ENCODE peak calls at places on chromosomes 7 and 10, in ten cellular contexts. B is body of pancreas; W is fibroblast of lung; U is esophagus squamous epithelium; S is left lung; L is naive thymus-derived CD4-positive, alpha-beta T cell; I is GM23248; M is uterus; O is stomach; Z is CD8-positive, alpha-beta T cell. J is an unnamed sample.

GRCh38 chr10:78306358-78306757 is 272.7 kb downstream of the RPS24 start:
- DNase-seq in B (no peak), W (no peak), U (no peak), S (no peak), L (no peak), I (no peak), M (no peak), O (no peak), Z (no peak), J (no peak)

GRCh38 chr7:108384721-108385483 is 71.3 kb downstream of the NRCAM start:
- DNase-seq in B (no peak), W (no peak), U (no peak), S (no peak), L (no peak), I (no peak), M (no peak), O (no peak), Z (no peak), J (no peak)

GRCh38 chr10:131090761-131091661 is 220.5 kb downstream of the TCERG1L start:
- DNase-seq in B (peak; percentile 62), W (no peak), U (no peak), S (no peak), L (no peak), I (no peak), M (no peak), O (no peak), Z (no peak), J (no peak)

GRCh38 chr10:35577915-35578607 is 27.1 kb upstream of the GJD4 start:
- DNase-seq in B (no peak), W (no peak), U (no peak), S (no peak), L (no peak), I (peak; percentile 46), M (no peak), O (no peak), Z (no peak), J (no peak)

GRCh38 chr10:75097666-75098285 is 13.7 kb upstream of the SAMD8 start:
- DNase-seq in B (no peak), W (peak; percentile 40), U (no peak), S (no peak), L (no peak), I (peak; percentile 52), M (no peak), O (no peak), Z (no peak), J (no peak)

GRCh38 chr7:65449505-65449852 is 75.8 kb downstream of the ZNF92 start:
- DNase-seq in B (no peak), W (no peak), U (no peak), S (no peak), L (no peak), I (no peak), M (peak; percentile 49), O (no peak), Z (no peak), J (no peak)

GRCh38 chr7:22127835-22128527 is 182.3 kb upstream of the CDCA7L start:
- DNase-seq in B (no peak), W (no peak), U (no peak), S (no peak), L (no peak), I (peak; percentile 24), M (no peak), O (no peak), Z (no peak), J (no peak)

GRCh38 chr7:133783276-133783675 is 343.9 kb upstream of the LRGUK start:
- DNase-seq in B (no peak), W (peak; percentile 36), U (no peak), S (no peak), L (no peak), I (no peak), M (no peak), O (no peak), Z (no peak), J (no peak)

GRCh38 chr10:61628875-61629513 is 33.7 kb upstream of the CABCOCO1 start:
- DNase-seq in B (no peak), W (peak; percentile 92), U (no peak), S (no peak), L (no peak), I (peak; percentile 94), M (peak; percentile 31), O (no peak), Z (no peak), J (no peak)

GRCh38 chr10:61627266-61627665 is 35.5 kb upstream of the CABCOCO1 start:
- DNase-seq in B (no peak), W (peak; percentile 50), U (no peak), S (no peak), L (no peak), I (peak; percentile 60), M (no peak), O (no peak), Z (no peak), J (no peak)

GRCh38 chr10:61626209-61626608 is 36.5 kb upstream of the CABCOCO1 start:
- DNase-seq in B (no peak), W (no peak), U (no peak), S (no peak), L (no peak), I (no peak), M (no peak), O (no peak), Z (no peak), J (no peak)

GRCh38 chr10:61629594-61629993 is 33.1 kb upstream of the CABCOCO1 start:
- DNase-seq in B (no peak), W (no peak), U (no peak), S (no peak), L (no peak), I (no peak), M (no peak), O (no peak), Z (no peak), J (no peak)

DNA sequence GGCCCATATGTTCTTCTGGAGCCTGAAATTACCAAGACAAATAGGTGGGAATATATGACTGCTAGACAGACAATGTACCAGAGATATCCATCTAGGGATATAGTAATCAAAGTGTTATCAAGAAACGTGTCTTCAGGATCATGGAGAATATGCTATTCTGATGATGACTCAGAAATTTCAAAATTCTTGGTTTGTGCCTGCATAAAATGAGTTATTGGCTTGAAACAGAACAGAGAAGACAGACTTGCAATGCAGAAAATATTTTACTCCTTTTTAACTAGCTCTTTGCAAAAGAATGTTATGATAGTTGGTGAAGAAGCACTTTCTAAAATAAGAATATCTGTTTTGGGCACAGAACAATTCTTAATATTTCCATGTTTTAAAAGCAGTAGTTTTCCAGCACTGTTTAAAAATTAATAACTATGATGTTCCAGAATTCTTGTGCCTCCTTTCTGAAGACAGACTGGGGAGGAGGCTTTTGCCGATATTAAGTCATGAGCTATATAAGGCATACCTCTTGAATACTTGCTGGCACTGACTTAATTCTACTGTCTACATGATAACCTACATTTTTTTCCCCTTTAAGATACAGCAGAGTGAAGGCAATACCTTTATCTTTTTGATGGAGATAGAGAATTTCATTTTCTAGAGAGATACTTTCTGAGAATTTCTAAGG is 34.4 kb upstream of the CABCOCO1 start:
- DNase-seq in B (no peak), W (peak; percentile 81), U (no peak), S (no peak), L (no peak), I (peak; percentile 68), M (no peak), O (no peak), Z (no peak), J (no peak)
- H3K36me3 ChIP-seq in B (no peaks in the 10 kb centered on the region), W (no peaks in the 10 kb centered on the region), U (no peaks in the 10 kb centered on the region), S (no peaks in the 10 kb centered on the region), L (no peaks in the 10 kb centered on the region), I (no peaks in the 10 kb centered on the region), M (no peaks in the 10 kb centered on the region), O (no peaks in the 10 kb centered on the region), Z (no peaks in the 10 kb centered on the region), J (no peaks in the 10 kb centered on the region)

DNA sequence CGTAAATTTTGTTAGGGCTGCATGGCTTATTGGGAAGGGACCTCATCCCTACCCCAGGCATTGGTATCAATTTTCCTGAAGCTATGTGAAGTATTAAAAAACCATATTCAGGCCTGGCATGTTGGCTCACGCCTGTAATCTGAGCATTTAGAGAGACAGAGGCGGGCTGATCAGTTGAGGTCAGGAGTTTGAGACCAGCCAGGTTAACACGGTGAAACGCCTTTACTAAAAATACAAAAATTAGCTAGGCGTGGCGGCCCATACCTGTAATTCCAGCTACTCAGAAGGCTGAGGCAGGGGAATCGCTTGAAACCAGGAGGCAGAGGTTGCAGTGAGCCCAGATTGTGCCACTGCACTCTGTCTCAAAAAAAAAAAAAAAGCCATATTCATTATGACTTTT is 7.1 kb downstream of the TASOR2 start:
- DNase-seq in B (no peak), W (no peak), U (no peak), S (no peak), L (no peak), I (no peak), M (no peak), O (no peak), Z (no peak), J (no peak)
- H3K4me3 ChIP-seq in B (no peak overlapping the region), W (peak overlapping the region; percentile 62), U (peak overlapping the region; percentile 72), S (no peak overlapping the region), L (peak overlapping the region; percentile 32), I (peak overlapping the region; percentile 71), M (no peak overlapping the region), O (no peak overlapping the region), Z (no peak overlapping the region), J (peak overlapping the region; percentile 80)

GRCh38 chr10:114859227-114859626 is 37.6 kb downstream of the FHIP2A start:
- DNase-seq in B (peak; percentile 23), W (no peak), U (no peak), S (no peak), L (no peak), I (no peak), M (no peak), O (no peak), Z (no peak), J (no peak)

GRCh38 chr10:114857922-114858629 is 36.5 kb downstream of the FHIP2A start:
- DNase-seq in B (no peak), W (no peak), U (no peak), S (no peak), L (no peak), I (no peak), M (no peak), O (no peak), Z (no peak), J (no peak)

GRCh38 chr10:114852197-114852596 is 30.6 kb downstream of the FHIP2A start:
- DNase-seq in B (no peak), W (no peak), U (no peak), S (no peak), L (no peak), I (no peak), M (no peak), O (no peak), Z (no peak), J (no peak)

GRCh38 chr10:114856544-114857287 is 35.1 kb downstream of the FHIP2A start:
- DNase-seq in B (no peak), W (peak; percentile 65), U (no peak), S (no peak), L (no peak), I (peak; percentile 85), M (no peak), O (no peak), Z (no peak), J (no peak)

GRCh38 chr10:114855776-114856543 is 34.4 kb downstream of the FHIP2A start:
- DNase-seq in B (no peak), W (peak; percentile 20), U (no peak), S (no peak), L (no peak), I (peak; percentile 58), M (no peak), O (no peak), Z (no peak), J (no peak)
- H3K36me3 ChIP-seq in B (peaks cover 12% of the 10 kb centered on the region), W (peaks cover 3% of the 10 kb centered on the region), U (peaks cover 19% of the 10 kb centered on the region), S (peaks cover 87% of the 10 kb centered on the region), L (no peaks in the 10 kb centered on the region), I (peaks cover 71% of the 10 kb centered on the region), M (no peaks in the 10 kb centered on the region), O (peaks cover 89% of the 10 kb centered on the region), Z (peaks cover 11% of the 10 kb centered on the region), J (peaks cover 34% of the 10 kb centered on the region)

GRCh38 chr7:49791089-49791741 is 17.8 kb downstream of the VWC2 start:
- DNase-seq in B (peak; percentile 40), W (no peak), U (no peak), S (no peak), L (no peak), I (no peak), M (no peak), O (no peak), Z (no peak), J (no peak)

GRCh38 chr7:49788455-49789059 is 15.1 kb downstream of the VWC2 start:
- DNase-seq in B (no peak), W (no peak), U (no peak), S (no peak), L (no peak), I (no peak), M (no peak), O (no peak), Z (no peak), J (no peak)

GRCh38 chr7:49790209-49790608 is 16.8 kb downstream of the VWC2 start:
- DNase-seq in B (no peak), W (no peak), U (no peak), S (no peak), L (no peak), I (no peak), M (no peak), O (no peak), Z (no peak), J (no peak)

GRCh38 chr7:49787980-49788379 is 14.5 kb downstream of the VWC2 start:
- DNase-seq in B (no peak), W (no peak), U (no peak), S (no peak), L (no peak), I (no peak), M (no peak), O (no peak), Z (no peak), J (no peak)

DNA sequence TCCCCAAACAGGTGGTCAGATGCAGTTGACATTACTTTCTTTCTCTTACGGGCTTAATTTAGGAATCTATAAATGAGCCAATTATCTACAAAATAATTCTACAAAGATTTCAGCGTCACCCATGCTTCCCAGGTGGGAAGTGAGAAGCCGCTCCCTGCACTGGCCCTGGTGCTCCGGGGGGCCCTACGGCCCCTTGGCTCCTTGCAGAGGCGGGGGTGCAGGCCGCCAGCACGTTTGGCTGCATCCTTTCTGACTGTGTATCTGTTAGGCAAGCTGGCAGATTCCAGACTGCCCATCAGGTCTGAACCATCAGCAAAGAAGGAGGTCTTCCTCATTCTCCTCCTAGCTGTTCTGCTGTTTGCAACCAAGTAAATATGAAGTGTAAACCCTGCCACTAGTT is 16.3 kb downstream of the VWC2 start:
- DNase-seq in B (no peak), W (no peak), U (no peak), S (no peak), L (no peak), I (no peak), M (no peak), O (no peak), Z (no peak), J (no peak)
- H3K4me3 ChIP-seq in B (no peak overlapping the region), W (no peak overlapping the region), U (no peak overlapping the region), S (no peak overlapping the region), L (no peak overlapping the region), I (no peak overlapping the region), M (no peak overlapping the region), O (no peak overlapping the region), Z (no peak overlapping the region), J (no peak overlapping the region)

J was measured in ascending aorta.